ENCODE peak calls at places on chromosomes 1 and 21, in four cellular contexts. E is HepG2, T is A549, D is IMR-90. H is an unnamed sample.

GRCh38 chr1:193190096-193190744 is 3.8 kb upstream of the B3GALT2 start:
- DNase-seq in E (no peak), T (no peak), D (peak; percentile 33), H (no peak)

GRCh38 chr1:12014141-12014981 is 4.9 kb upstream of the MIIP start:
- DNase-seq in E (no peak), T (no peak), D (peak; percentile 42), H (peak; percentile 61)

GRCh38 chr1:169601096-169601881 is 15.0 kb upstream of the F5 start:
- DNase-seq in E (peak; percentile 30), T (peak; percentile 6), D (peak; percentile 20), H (peak; percentile 18)

GRCh38 chr1:76501136-76501535 is 366.1 kb upstream of the ST6GALNAC5 start:
- DNase-seq in E (no peak), T (no peak), D (no peak), H (no peak)

GRCh38 chr1:38138498-38139233 is 92.1 kb upstream of the POU3F1 start:
- DNase-seq in E (peak; percentile 35), T (peak; percentile 31), D (peak; percentile 97), H (no peak)

GRCh38 chr21:26909972-26910371 is 56.9 kb downstream of the ADAMTS5 start:
- DNase-seq in E (no peak), T (no peak), D (no peak), H (no peak)

GRCh38 chr1:22739648-22740385 is 29.2 kb downstream of the EPHB2 start:
- DNase-seq in E (no peak), T (peak; percentile 81), D (peak; percentile 94), H (peak; percentile 65)

GRCh38 chr1:153795325-153795837 is 20.2 kb downstream of the SLC27A3 start:
- DNase-seq in E (no peak), T (no peak), D (no peak), H (no peak)

GRCh38 chr1:220370041-220370700 is 97.9 kb upstream of the RAB3GAP2 start:
- DNase-seq in E (no peak), T (no peak), D (peak; percentile 70), H (no peak)

GRCh38 chr1:209685835-209686234 is 10.6 kb downstream of the G0S2 start:
- DNase-seq in E (no peak), T (no peak), D (no peak), H (no peak)

GRCh38 chr1:22889213-22889827 is 83.3 kb downstream of the LACTBL1 start:
- DNase-seq in E (peak; percentile 34), T (peak; percentile 41), D (peak; percentile 51), H (peak; percentile 56)

GRCh38 chr1:178503849-178504248 is 7.1 kb upstream of the CLEC20A start:
- DNase-seq in E (no peak), T (no peak), D (no peak), H (no peak)

GRCh38 chr1:197391303-197392226 is 123.5 kb downstream of the CRB1 start:
- DNase-seq in E (no peak), T (no peak), D (no peak), H (no peak)
- TF ChIP-seq MAFK in E (no peak), T (no peak), D (no peak), H (no peak)

GRCh38 chr1:5516756-5517155 is 475.5 kb downstream of the NPHP4 start:
- DNase-seq in E (no peak), T (no peak), D (no peak), H (no peak)
- TF ChIP-seq MAFK in E (no peak), T (no peak), D (no peak), H (no peak)

GRCh38 chr1:34806396-34806795 is 13.6 kb downstream of the GJA4 start:
- DNase-seq in E (no peak), T (no peak), D (peak; percentile 50), H (peak; percentile 6)

GRCh38 chr1:34803770-34804169 is 11.0 kb downstream of the GJA4 start:
- DNase-seq in E (no peak), T (no peak), D (no peak), H (no peak)

GRCh38 chr1:34808051-34808810 is 15.4 kb downstream of the GJA4 start:
- DNase-seq in E (no peak), T (no peak), D (no peak), H (no peak)
- TF ChIP-seq MAFK in E (no peak), T (no peak), D (no peak), H (no peak)

GRCh38 chr21:28821276-28822063 is 171.2 kb downstream of the LTN1 start:
- DNase-seq in E (no peak), T (no peak), D (no peak), H (no peak)

GRCh38 chr21:28822064-28822402 is 170.6 kb downstream of the LTN1 start:
- DNase-seq in E (no peak), T (no peak), D (no peak), H (no peak)

GRCh38 chr21:28823464-28823863 is 169.2 kb downstream of the LTN1 start:
- DNase-seq in E (no peak), T (no peak), D (no peak), H (no peak)

GRCh38 chr21:28826569-28826968 is 166.1 kb downstream of the LTN1 start:
- DNase-seq in E (no peak), T (no peak), D (no peak), H (no peak)

GRCh38 chr21:28822882-28823335 is 169.8 kb downstream of the LTN1 start:
- DNase-seq in E (peak; percentile 3), T (no peak), D (peak; percentile 21), H (no peak)
- TF ChIP-seq MAFK in E (peak; percentile 70), T (peak; percentile 37), D (peak; percentile 55), H (no peak)

GRCh38 chr1:47565676-47566075 is 127.8 kb downstream of the FOXD2 start:
- DNase-seq in E (no peak), T (no peak), D (no peak), H (no peak)

GRCh38 chr1:47562147-47562546 is 124.3 kb downstream of the FOXD2 start:
- DNase-seq in E (no peak), T (no peak), D (no peak), H (no peak)

GRCh38 chr1:47563206-47563605 is 125.4 kb downstream of the FOXD2 start:
- DNase-seq in E (no peak), T (no peak), D (no peak), H (no peak)

GRCh38 chr1:47562799-47563198 is 125.0 kb downstream of the FOXD2 start:
- DNase-seq in E (no peak), T (no peak), D (no peak), H (no peak)

GRCh38 chr1:47564570-47564969 is 126.7 kb downstream of the FOXD2 start:
- DNase-seq in E (no peak), T (no peak), D (no peak), H (no peak)
- TF ChIP-seq MAFK in E (no peak), T (no peak), D (no peak), H (no peak)

GRCh38 chr1:10514490-10515235 is 39.9 kb downstream of the PEX14 start:
- DNase-seq in E (peak; percentile 47), T (peak; percentile 41), D (peak; percentile 61), H (peak; percentile 47)
- TF ChIP-seq MAFK in E (no peak), T (no peak), D (no peak), H (no peak)

GRCh38 chr1:109621402-109622101 is 1.9 kb downstream of the AMPD2 start:
- DNase-seq in E (no peak), T (no peak), D (no peak), H (no peak)
- TF ChIP-seq MAFK in E (no peak), T (no peak), D (no peak), H (no peak)

H was measured in K562.